ENCODE peak calls at places on chromosomes 4 and X, in four cellular contexts. R is HCT116, J is K562, K is HepG2. O is an unnamed sample.

GRCh38 chr4:1126506-1126905 is 13.1 kb upstream of the RNF212 start:
- DNase-seq in R (no peak), J (no peak), K (no peak), O (no peak)

GRCh38 chr4:72118017-72118416 is 86.2 kb downstream of the NPFFR2 start:
- DNase-seq in R (no peak), J (no peak), K (no peak), O (no peak)

GRCh38 chr4:77695769-77696168 is 90.1 kb downstream of the CXCL13 start:
- DNase-seq in R (peak; percentile 86), J (peak; percentile 20), K (peak; percentile 56), O (no peak)

GRCh38 chrX:1485033-1485432 is 32.3 kb upstream of the ASMTL start:
- DNase-seq in R (no peak), J (no peak), K (no peak), O (no peak)

GRCh38 chr4:174340714-174341113 is 57.0 kb downstream of the CEP44 start:
- DNase-seq in R (no peak), J (no peak), K (no peak), O (no peak)

GRCh38 chr4:31081375-31081774 is 361.2 kb downstream of the PCDH7 start:
- DNase-seq in R (no peak), J (no peak), K (no peak), O (no peak)

GRCh38 chr4:76590847-76591281 is 155.8 kb downstream of the SHROOM3 start:
- DNase-seq in R (no peak), J (no peak), K (no peak), O (no peak)

GRCh38 chr4:152862608-152863007 is 73.5 kb upstream of the FHDC1 start:
- DNase-seq in R (no peak), J (no peak), K (no peak), O (no peak)

GRCh38 chrX:123993904-123994635 is 32.6 kb downstream of the STAG2 start:
- DNase-seq in R (no peak), J (peak; percentile 17), K (no peak), O (no peak)

GRCh38 chr4:91111556-91111955 is 984.4 kb downstream of the CCSER1 start:
- DNase-seq in R (no peak), J (no peak), K (no peak), O (no peak)

GRCh38 chr4:186201535-186202230 is 10.3 kb downstream of the CYP4V2 start:
- DNase-seq in R (peak; percentile 66), J (peak; percentile 44), K (peak; percentile 59), O (peak; percentile 64)

GRCh38 chr4:186942745-186943606 is 219.3 kb upstream of the FAT1 start:
- DNase-seq in R (no peak), J (no peak), K (no peak), O (no peak)

GRCh38 chr4:32789026-32789608 is 2068.9 kb downstream of the PCDH7 start:
- DNase-seq in R (no peak), J (no peak), K (no peak), O (no peak)

GRCh38 chrX:32532282-32532681 is 679.1 kb downstream of the DMD start:
- DNase-seq in R (no peak), J (no peak), K (no peak), O (no peak)

GRCh38 chr4:142656178-142656577 is 189.9 kb downstream of the INPP4B start:
- DNase-seq in R (peak; percentile 13), J (no peak), K (no peak), O (no peak)

GRCh38 chr4:14640476-14640875 is 361.8 kb upstream of the CPEB2 start:
- DNase-seq in R (no peak), J (no peak), K (no peak), O (no peak)

GRCh38 chrX:38800981-38801845 is at the start of gene MID1IP1:
- DNase-seq in R (peak; percentile 77), J (peak; percentile 94), K (peak; percentile 81), O (peak; percentile 69)

GRCh38 chr4:40515398-40516293 is 114.0 kb downstream of the RBM47 start:
- DNase-seq in R (no peak), J (peak; percentile 93), K (peak; percentile 64), O (no peak)

GRCh38 chr4:164512124-164512523 is 241.8 kb upstream of the SMIM31 start:
- DNase-seq in R (no peak), J (no peak), K (no peak), O (no peak)

GRCh38 chr4:4398430-4398829 is 11.5 kb downstream of the NSG1 start:
- DNase-seq in R (no peak), J (no peak), K (no peak), O (no peak)

GRCh38 chr4:143337600-143338287 is 1.1 kb downstream of the GAB1 start:
- DNase-seq in R (no peak), J (peak; percentile 67), K (peak; percentile 70), O (no peak)

GRCh38 chr4:8675383-8675782 is 82.8 kb downstream of the CPZ start:
- DNase-seq in R (no peak), J (peak; percentile 47), K (peak; percentile 9), O (peak; percentile 54)

GRCh38 chr4:37687175-37687525 is 974 bp upstream of the RELL1 start:
- DNase-seq in R (no peak), J (peak; percentile 71), K (no peak), O (no peak)

GRCh38 chr4:151669990-151670389 is 90.8 kb downstream of the GATB start:
- DNase-seq in R (no peak), J (no peak), K (no peak), O (no peak)

GRCh38 chrX:5100004-5100403 is 1128.7 kb downstream of the NLGN4X start:
- DNase-seq in R (no peak), J (no peak), K (no peak), O (no peak)

GRCh38 chr4:142548491-142548890 is 297.6 kb downstream of the INPP4B start:
- DNase-seq in R (no peak), J (no peak), K (no peak), O (no peak)

GRCh38 chr4:153954654-153955053 is 165.8 kb upstream of the SFRP2 start:
- DNase-seq in R (no peak), J (peak; percentile 12), K (no peak), O (no peak)

GRCh38 chr4:148415500-148415899 is 26.7 kb downstream of the NR3C2 start:
- DNase-seq in R (peak; percentile 3), J (no peak), K (no peak), O (no peak)

GRCh38 chr4:158155656-158156356 is 17.0 kb downstream of the GASK1B start:
- DNase-seq in R (no peak), J (no peak), K (no peak), O (no peak)

GRCh38 chr4:139794158-139794954 is 128.7 kb downstream of the MGST2 start:
- DNase-seq in R (no peak), J (no peak), K (no peak), O (no peak)

GRCh38 chr4:15963568-15963967 is 593 bp upstream of the FGFBP2 start:
- DNase-seq in R (no peak), J (no peak), K (no peak), O (no peak)

GRCh38 chr4:105550641-105551040 is 1.8 kb upstream of the ARHGEF38 start:
- DNase-seq in R (no peak), J (no peak), K (no peak), O (no peak)

GRCh38 chr4:81811562-81812293 is 340.0 kb upstream of the RASGEF1B start:
- DNase-seq in R (no peak), J (no peak), K (no peak), O (no peak)

GRCh38 chr4:81806485-81806884 is 334.8 kb upstream of the RASGEF1B start:
- DNase-seq in R (no peak), J (peak; percentile 81), K (no peak), O (no peak)

GRCh38 chr4:81807386-81807785 is 335.7 kb upstream of the RASGEF1B start:
- DNase-seq in R (no peak), J (peak; percentile 7), K (no peak), O (no peak)

GRCh38 chr4:81804849-81805248 is 333.1 kb upstream of the RASGEF1B start:
- DNase-seq in R (no peak), J (no peak), K (no peak), O (no peak)

DNA sequence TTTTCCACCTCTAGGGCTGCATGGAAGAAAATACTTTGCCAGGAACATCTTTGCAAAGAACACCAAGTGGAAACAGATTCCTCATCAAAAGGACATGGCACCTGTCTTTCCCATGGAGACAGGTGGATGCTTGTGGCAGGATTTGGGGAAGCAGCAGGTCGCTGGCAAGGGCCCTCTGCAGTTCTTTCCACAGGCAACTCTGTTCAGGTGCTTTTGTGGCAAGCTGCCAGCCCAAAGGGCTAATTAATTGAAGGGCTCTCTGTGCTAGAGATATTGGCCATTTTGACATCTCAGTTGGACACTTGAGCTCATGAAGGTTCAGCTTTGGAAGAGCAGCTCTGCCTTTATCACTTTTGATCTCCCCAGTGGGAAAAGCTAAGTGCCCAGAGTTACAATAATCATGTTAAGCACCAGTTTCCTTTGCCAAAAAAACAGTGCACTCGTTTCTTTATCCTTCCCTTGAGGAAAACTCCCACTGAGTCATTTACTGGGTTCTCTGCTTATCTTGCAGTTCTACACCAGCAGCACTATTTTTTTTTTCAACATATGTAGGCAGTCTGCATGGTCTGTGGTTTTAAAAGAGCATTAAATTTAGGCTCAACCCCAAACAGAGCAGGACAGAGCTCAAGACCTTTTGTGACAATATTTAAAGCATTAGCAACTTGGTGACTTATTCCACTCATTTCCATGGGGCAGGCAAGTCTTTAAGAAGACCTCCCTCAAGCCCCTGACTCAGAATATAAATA is 336.4 kb upstream of the RASGEF1B start:
- DNase-seq in R (no peak), J (peak; percentile 78), K (no peak), O (no peak)
- TF ChIP-seq FOSL1 in R (no peak), J (peak; percentile 88), K (no peak), O (no peak)

GRCh38 chrX:31423575-31424284 is 351.9 kb upstream of the FTHL17 start:
- DNase-seq in R (no peak), J (peak; percentile 40), K (peak; percentile 15), O (peak; percentile 50)
- TF ChIP-seq FOSL1 in R (no peak), J (peak; percentile 34), K (no peak), O (no peak)

DNA sequence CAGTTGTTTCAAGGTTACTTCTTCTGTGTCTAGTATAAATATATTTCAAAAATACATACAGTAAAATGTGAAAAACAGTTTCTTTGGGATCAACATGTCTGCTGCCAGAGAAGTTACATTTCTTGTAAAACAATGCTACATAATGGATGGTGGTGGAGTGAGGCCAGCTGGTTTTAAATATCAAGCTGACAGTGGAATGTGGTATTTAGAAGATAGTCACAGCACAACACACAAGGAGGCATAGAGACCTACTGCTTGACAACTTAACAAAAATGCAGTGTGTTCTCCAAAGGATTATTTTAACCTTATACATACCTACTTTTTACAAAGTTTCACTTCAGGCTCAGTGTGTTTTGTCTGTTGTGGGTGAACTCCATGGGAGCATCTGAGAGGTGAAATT is 199.7 kb upstream of the DIPK2B start:
- DNase-seq in R (no peak), J (no peak), K (no peak), O (no peak)
- TF ChIP-seq FOSL1 in R (no peak), J (no peak), K (no peak), O (no peak)

GRCh38 chrX:120334137-120334536 is 22.9 kb upstream of the TMEM255A start:
- DNase-seq in R (no peak), J (no peak), K (no peak), O (no peak)

GRCh38 chrX:120336899-120337298 is 25.0 kb upstream of the ATP1B4 start:
- DNase-seq in R (no peak), J (no peak), K (no peak), O (no peak)

GRCh38 chrX:120334603-120335002 is 23.3 kb upstream of the TMEM255A start:
- DNase-seq in R (no peak), J (peak; percentile 63), K (no peak), O (no peak)

DNA sequence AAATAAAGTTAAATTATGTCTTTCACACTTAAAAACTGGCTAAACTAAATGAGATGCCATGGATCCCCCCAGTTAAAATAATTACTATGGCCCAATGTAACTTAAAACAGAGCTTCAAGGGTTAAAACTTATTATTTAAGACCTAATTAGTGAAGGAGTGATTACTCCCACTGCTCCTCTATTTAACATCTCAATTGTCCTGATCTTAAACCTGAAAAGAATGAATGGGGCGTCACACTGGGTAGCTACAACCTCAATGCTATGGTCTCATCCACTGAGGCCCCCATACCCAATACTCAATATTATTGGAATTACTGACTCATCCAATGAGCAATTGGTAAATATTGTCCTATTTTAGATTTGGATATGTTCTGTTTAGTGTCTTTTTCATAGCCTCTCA is 21.1 kb upstream of the TMEM255A start:
- DNase-seq in R (no peak), J (no peak), K (no peak), O (no peak)
- TF ChIP-seq FOSL1 in R (no peak), J (no peak), K (no peak), O (no peak)